ENCODE peak calls at places on chromosomes 1 and 21, in four cellular contexts. M is NT2/D1, F is neural progenitor cell, D is AG09309. V is an unnamed sample.

GRCh38 chr1:232538224-232538942 is 91.5 kb downstream of the SIPA1L2 start:
- DNase-seq in D (no peak), M (peak), F (peak), V (no peak)

GRCh38 chr1:59549903-59550302 is 253.0 kb downstream of the FGGY start:
- DNase-seq in D (peak), F (no peak), M (no peak), V (no peak)

GRCh38 chr1:151371744-151372410 is 628 bp downstream of the SELENBP1 start:
- DNase-seq in F (no peak), D (no peak), M (no peak), V (no peak)

GRCh38 chr1:59738591-59739015 is 76.1 kb upstream of the HOOK1 start:
- DNase-seq in D (peak), M (no peak), F (no peak), V (no peak)

GRCh38 chr1:221782461-221782860 is 40.6 kb upstream of the DUSP10 start:
- DNase-seq in D (peak), F (peak), M (peak), V (no peak)

GRCh38 chr1:119116725-119117124 is 23.7 kb downstream of the WARS2 start:
- DNase-seq in M (no peak), D (no peak), F (no peak), V (no peak)

GRCh38 chr1:86247553-86248279 is 91.1 kb upstream of the COL24A1 start:
- DNase-seq in D (peak), F (no peak), M (no peak), V (peak)

GRCh38 chr1:98406346-98407088 is 255.0 kb upstream of the SNX7 start:
- DNase-seq in F (no peak), M (no peak), D (no peak), V (no peak)

GRCh38 chr1:168135982-168136708 is 585 bp downstream of the GPR161 start:
- DNase-seq in F (peak), M (peak), D (no peak), V (no peak)

GRCh38 chr1:18730321-18730720 is 99.7 kb downstream of the PAX7 start:
- DNase-seq in M (no peak), F (no peak), D (no peak), V (no peak)

GRCh38 chr1:97920275-97920831 is 481 bp downstream of the DPYD start:
- DNase-seq in F (peak), D (no peak), M (no peak), V (peak)

GRCh38 chr1:54486864-54487263 is 61.2 kb upstream of the ACOT11 start:
- DNase-seq in F (peak), D (no peak), M (no peak), V (peak)

GRCh38 chr1:212962509-212962908 is 12.2 kb downstream of the VASH2 start:
- DNase-seq in M (no peak), D (no peak), F (no peak), V (no peak)

GRCh38 chr1:88877382-88877825 is 14.0 kb downstream of the GTF2B start:
- DNase-seq in F (peak), M (no peak), D (no peak), V (peak)

GRCh38 chr1:201713093-201713810 is 115.7 kb upstream of the IPO9 start:
- DNase-seq in D (peak), F (no peak), M (no peak), V (no peak)

GRCh38 chr1:150613061-150613920 is 16.1 kb downstream of the ENSA start:
- DNase-seq in D (peak), F (no peak), M (no peak), V (peak)

GRCh38 chr1:174007846-174008245 is 14.3 kb downstream of the RC3H1 start:
- DNase-seq in D (no peak), F (no peak), M (no peak), V (no peak)

GRCh38 chr21:35652872-35653271 is 407.5 kb downstream of the SETD4 start:
- DNase-seq in D (no peak), M (no peak), F (no peak), V (no peak)

GRCh38 chr1:97743129-97743528 is 177.7 kb downstream of the DPYD start:
- DNase-seq in F (no peak), M (no peak), D (no peak), V (no peak)

GRCh38 chr1:228416217-228416971 is at the start of gene TRIM17:
- DNase-seq in F (peak), M (peak), D (no peak), V (no peak)

GRCh38 chr1:164969256-164969655 is 387.3 kb downstream of the LMX1A start:
- DNase-seq in D (no peak), F (no peak), M (no peak), V (no peak)

GRCh38 chr1:228306275-228307217 is 98.7 kb downstream of the OBSCN start:
- DNase-seq in F (no peak), M (no peak), D (no peak), V (no peak)

GRCh38 chr1:208040714-208041393 is 129.9 kb upstream of the CD34 start:
- DNase-seq in M (no peak), D (no peak), F (peak), V (no peak)

GRCh38 chr1:213375002-213375401 is 324.0 kb downstream of the RPS6KC1 start:
- DNase-seq in M (no peak), D (no peak), F (no peak), V (no peak)

GRCh38 chr1:163820748-163821147 is 499.0 kb downstream of the NUF2 start:
- DNase-seq in M (no peak), F (no peak), D (no peak), V (no peak)

GRCh38 chr1:225961659-225962439 is 20.8 kb upstream of the LEFTY2 start:
- DNase-seq in F (no peak), D (no peak), M (no peak), V (no peak)

GRCh38 chr1:93177991-93178390 is 2.2 kb downstream of the TMED5 start:
- DNase-seq in D (no peak), M (no peak), F (no peak), V (no peak)
- H3K4me3 ChIP-seq in D (peak), M (peak), F (peak), V (peak)

DNA sequence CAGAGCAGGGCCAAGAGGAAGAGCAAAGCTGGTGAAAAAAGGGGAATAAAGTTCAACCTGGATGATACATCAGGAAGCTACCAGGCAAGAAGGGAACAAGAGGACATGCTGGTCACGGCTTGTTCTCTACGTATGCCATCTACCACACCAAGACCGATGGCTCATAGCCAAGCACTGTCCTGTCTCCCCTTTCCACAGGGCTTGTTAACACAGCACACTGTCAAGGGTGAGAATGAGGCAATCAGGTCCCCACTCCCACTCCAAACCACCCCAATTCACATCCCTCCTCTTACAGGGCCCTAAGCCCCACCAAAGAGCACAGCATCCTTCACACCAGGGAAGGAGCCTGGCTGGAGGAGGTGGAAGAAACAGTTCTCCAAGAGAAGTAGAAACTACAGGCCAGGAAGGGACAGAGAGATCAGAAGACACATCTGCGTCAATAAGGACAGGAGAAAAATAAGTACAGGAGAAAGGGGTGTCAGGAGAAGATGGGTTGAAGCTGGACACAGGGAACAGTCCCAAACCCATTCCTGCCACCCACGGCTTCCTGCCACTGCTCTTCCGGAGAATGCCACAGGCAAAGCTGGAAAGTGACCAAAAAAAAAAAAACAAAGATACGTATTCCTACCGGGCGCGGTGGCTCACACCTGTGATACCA is 923 bp upstream of the SHC1 start:
- DNase-seq in D (no peak), F (no peak), M (no peak), V (no peak)
- H3K4me3 ChIP-seq in D (peak), F (peak), M (peak), V (peak)

GRCh38 chr21:42746593-42747266 is 93.3 kb downstream of the PDE9A start:
- DNase-seq in D (no peak), M (no peak), F (no peak), V (peak)

GRCh38 chr21:42744520-42745445 is 91.4 kb downstream of the PDE9A start:
- DNase-seq in D (no peak), M (no peak), F (no peak), V (no peak)

GRCh38 chr21:42747267-42747701 is 93.9 kb downstream of the PDE9A start:
- DNase-seq in M (peak), F (peak), D (no peak), V (no peak)

GRCh38 chr21:42745511-42746239 is 92.3 kb downstream of the PDE9A start:
- DNase-seq in M (no peak), D (no peak), F (no peak), V (no peak)

DNA sequence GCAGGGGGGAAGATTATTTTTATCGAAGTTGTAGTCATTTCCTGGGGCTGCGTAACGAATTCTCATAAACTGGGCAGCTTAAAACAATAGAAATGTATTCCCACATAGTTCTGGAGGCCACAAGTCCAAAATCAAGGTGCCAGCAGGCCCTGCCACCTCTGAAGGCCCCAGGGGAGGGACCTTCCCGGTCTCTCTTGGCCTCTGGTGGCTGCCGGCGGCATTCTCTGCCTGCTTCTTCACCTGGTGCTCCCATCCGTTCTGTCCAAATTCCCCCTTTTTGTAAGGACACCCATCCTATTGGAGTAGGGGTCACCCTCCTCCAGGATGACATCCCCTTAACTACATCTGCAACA is 92.8 kb downstream of the PDE9A start:
- DNase-seq in F (no peak), M (no peak), D (no peak), V (no peak)
- H3K4me3 ChIP-seq in F (no peak), M (no peak), D (no peak), V (peak)

DNA sequence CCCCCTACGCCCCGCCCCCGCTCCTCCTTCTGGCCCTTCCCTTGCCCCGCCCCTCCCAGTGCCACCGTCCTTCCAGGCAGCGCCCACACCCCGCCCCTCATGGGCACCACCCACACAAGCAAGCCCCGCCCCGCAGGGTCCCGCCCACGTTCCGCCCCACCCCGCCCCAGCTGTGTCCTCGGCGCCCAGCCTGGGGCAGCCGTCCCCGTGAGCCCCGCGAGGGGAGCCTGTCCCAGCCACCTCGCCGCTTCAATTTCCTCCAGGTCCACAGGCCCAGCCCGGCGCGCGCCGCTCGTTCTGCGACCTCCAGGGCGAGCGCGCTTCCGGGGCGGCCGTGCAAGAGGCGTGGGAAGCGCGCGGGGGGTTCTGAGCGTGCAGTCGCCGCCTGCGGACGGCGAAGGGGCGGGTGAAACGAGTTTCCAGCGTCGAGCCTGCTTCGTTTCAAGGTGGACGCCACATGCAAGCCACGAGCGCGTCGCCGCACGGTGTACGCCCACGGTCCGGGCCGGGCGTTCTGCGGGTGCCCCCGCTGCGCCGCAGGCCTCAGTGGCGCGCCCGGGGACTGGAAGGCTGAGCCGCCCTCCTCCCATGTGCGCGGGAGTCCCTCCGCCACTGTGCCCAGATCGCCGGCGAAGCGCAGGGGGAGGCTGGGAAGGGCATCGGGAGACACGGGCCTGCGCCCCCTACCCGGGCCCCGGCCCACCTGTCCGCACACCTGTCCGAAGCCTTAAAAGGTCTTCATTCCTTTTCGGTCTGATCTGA is 10.8 kb upstream of the FAAP20 start:
- DNase-seq in M (no peak), F (peak), D (peak), V (peak)
- H3K4me3 ChIP-seq in M (peak), F (peak), D (peak), V (peak)

DNA sequence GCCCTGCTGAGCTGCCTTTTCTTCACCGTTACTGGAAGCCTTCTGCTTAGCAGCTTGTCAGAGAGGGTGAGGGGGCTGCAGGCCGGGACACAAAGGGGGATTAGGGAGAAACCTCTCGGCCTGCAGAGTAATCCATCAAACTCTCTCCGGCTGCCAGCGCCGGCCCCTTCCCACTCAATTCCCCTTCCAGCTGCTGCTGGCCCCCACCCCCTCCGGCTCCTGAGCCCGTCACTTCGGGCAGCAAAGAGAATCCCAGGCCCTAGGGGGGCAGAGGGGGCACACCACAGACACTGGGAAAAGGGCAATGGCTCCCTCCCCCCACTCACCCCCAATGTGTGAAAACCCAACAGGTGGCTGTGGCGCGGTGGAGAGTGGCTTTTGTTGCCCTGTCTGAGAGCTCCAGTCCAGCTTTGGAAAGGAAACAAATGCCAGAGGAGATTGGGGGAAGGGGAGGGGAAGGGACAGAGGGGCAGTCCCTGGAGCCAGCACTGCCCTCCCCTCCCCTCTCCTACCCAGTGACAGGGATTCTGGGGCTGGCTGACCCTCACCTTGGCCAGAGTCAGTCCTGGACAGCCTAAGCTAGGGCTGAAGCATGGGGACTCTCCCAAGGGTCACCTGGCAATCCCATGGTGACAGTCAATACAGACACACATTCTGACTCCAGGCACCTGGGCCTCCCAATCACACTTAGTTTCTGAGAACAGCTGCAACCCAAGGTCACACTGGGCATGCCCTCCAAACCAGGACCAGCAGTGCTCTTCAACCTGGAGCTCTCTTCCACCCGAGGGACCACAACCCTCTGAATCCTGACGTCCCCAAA is 9.5 kb downstream of the SLC45A3 start:
- DNase-seq in F (peak), D (no peak), M (peak), V (no peak)
- H3K4me3 ChIP-seq in F (peak), D (no peak), M (peak), V (peak)

GRCh38 chr1:153789478-153790148 is 14.4 kb downstream of the SLC27A3 start:
- DNase-seq in F (no peak), D (no peak), M (no peak), V (no peak)
- H3K4me3 ChIP-seq in F (no peak), D (no peak), M (no peak), V (no peak)

GRCh38 chr1:246577082-246577719 is 10.9 kb downstream of the CNST start:
- DNase-seq in M (no peak), F (no peak), D (no peak), V (no peak)

GRCh38 chr1:246572795-246573194 is 6.5 kb downstream of the CNST start:
- DNase-seq in F (no peak), M (no peak), D (no peak), V (no peak)

GRCh38 chr1:246576709-246577032 is 10.4 kb downstream of the CNST start:
- DNase-seq in D (no peak), F (no peak), M (no peak), V (no peak)

GRCh38 chr1:246571953-246572352 is 5.7 kb downstream of the CNST start:
- DNase-seq in D (no peak), F (no peak), M (no peak), V (no peak)

DNA sequence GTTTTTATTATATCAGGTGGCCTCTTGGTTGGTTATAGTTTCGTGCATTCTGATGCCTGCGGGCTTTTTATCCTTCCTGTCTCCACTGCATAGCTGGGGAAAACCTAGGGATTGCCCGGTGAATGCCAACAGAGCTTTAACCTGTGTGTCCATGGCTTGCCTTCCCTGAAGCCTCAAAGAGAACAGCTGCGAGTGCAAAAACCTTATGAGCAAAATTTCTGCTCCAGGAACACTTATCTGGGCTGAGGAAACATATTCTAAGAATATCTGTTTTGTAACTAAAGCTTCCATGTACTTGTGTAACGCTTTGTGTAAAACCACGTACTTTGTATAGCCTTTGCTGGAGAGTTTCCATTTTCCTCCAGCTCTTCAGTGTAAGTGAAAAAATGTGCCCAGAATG is 7.2 kb downstream of the CNST start:
- DNase-seq in D (no peak), F (no peak), M (no peak), V (no peak)
- H3K4me3 ChIP-seq in D (no peak), F (no peak), M (no peak), V (no peak)

DNA sequence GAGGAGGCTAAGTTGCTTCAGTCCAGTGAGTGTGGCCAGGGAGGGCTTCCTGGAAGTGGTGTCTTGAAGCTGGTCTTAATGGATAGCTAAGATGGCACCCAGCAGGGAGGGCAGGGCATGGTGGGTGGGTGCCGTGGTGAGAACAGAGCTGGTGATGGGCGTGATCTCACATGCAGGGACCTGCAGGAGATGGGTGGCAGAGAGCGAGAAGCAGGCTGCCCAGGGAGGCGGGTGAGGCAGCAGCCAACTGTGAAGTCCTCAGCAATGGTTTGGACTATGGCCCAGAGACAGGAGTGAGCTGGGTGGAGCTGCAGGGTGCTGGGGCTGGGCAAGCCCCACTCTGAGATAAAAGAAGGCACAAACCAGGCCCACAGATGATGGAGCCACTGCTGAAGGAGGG is 50.7 kb downstream of the UMODL1 start:
- DNase-seq in M (no peak), D (no peak), F (no peak), V (no peak)
- H3K4me3 ChIP-seq in M (no peak), D (no peak), F (no peak), V (peak)

V was measured in OCI-LY7.